ENCODE peak calls at places on chromosomes 2 and 18, in five cellular contexts. B, O, Z, E and L are unnamed samples.
A peak's percentile ranks its signal among the peaks of the same experiment; 100 is the strongest.

GRCh38 chr2:607709-608108 is 69.5 kb downstream of the TMEM18 start:
- DNase-seq in B (no peak), E (no peak), O (no peak), Z (no peak), L (no peak)

GRCh38 chr2:95053543-95053942 is 28.0 kb downstream of the MAL start:
- DNase-seq in B (no peak), O (no peak), Z (no peak), E (no peak), L (no peak)

GRCh38 chr2:219864154-219864553 is 236.7 kb downstream of the SLC4A3 start:
- DNase-seq in E (no peak), B (no peak), Z (no peak), O (no peak), L (no peak)

GRCh38 chr2:14137643-14138042 is 494.9 kb upstream of the LRATD1 start:
- DNase-seq in O (no peak), E (no peak), B (no peak), Z (no peak), L (peak; percentile 3)

GRCh38 chr18:75124967-75125358 is 84.0 kb downstream of the PTGR3 start:
- DNase-seq in O (no peak), E (no peak), Z (no peak), B (no peak), L (no peak)

GRCh38 chr2:38092196-38092902 is 16.4 kb upstream of the CYP1B1 start:
- DNase-seq in E (no peak), O (peak; percentile 68), Z (peak; percentile 77), B (peak; percentile 53), L (peak; percentile 96)

GRCh38 chr2:127143851-127144782 is 37.2 kb upstream of the BIN1 start:
- DNase-seq in Z (peak; percentile 36), B (no peak), E (no peak), O (peak; percentile 61), L (peak; percentile 87)

GRCh38 chr2:113886479-113887383 is 3.2 kb upstream of the ACTR3 start:
- DNase-seq in Z (peak; percentile 76), O (peak; percentile 91), E (no peak), B (peak; percentile 64), L (peak; percentile 86)

GRCh38 chr2:21294446-21294845 is 170.7 kb downstream of the TDRD15 start:
- DNase-seq in B (no peak), E (no peak), O (no peak), Z (no peak), L (no peak)

GRCh38 chr18:67081866-67082265 is 434.7 kb downstream of the DSEL start:
- DNase-seq in Z (no peak), B (no peak), O (no peak), E (no peak), L (no peak)

GRCh38 chr2:31704561-31705212 is 123.9 kb upstream of the SRD5A2 start:
- DNase-seq in B (no peak), O (no peak), Z (no peak), E (no peak), L (no peak)

GRCh38 chr2:18548618-18549017 is 11.8 kb downstream of the RDH14 start:
- DNase-seq in O (peak; percentile 5), E (no peak), Z (peak; percentile 31), B (no peak), L (no peak)

GRCh38 chr18:58615150-58616132 is 13.4 kb downstream of the ALPK2 start:
- DNase-seq in Z (no peak), O (no peak), B (no peak), E (no peak), L (no peak)

GRCh38 chr18:12652861-12653401 is 5.0 kb downstream of the SPIRE1 start:
- DNase-seq in O (no peak), Z (peak; percentile 54), B (no peak), E (no peak), L (peak; percentile 57)

GRCh38 chr2:14234911-14235310 is 397.6 kb upstream of the LRATD1 start:
- DNase-seq in Z (no peak), B (no peak), O (no peak), E (no peak), L (no peak)

GRCh38 chr2:66495788-66496640 is 61.1 kb downstream of the MEIS1 start:
- DNase-seq in O (peak; percentile 85), Z (peak; percentile 91), B (peak; percentile 52), E (peak; percentile 72), L (peak; percentile 87)

GRCh38 chr18:3294435-3295080 is 32.6 kb downstream of the MYL12B start:
- DNase-seq in Z (peak; percentile 33), E (no peak), B (no peak), O (peak; percentile 57), L (peak; percentile 80)

GRCh38 chr2:98702127-98702802 is 28.7 kb downstream of the MGAT4A start:
- DNase-seq in Z (no peak), B (peak; percentile 61), E (no peak), O (no peak), L (no peak)

GRCh38 chr2:57527685-57528084 is 518.9 kb upstream of the VRK2 start:
- DNase-seq in E (no peak), B (no peak), O (no peak), Z (no peak), L (no peak)

GRCh38 chr2:10530607-10531239 is 82.6 kb upstream of the ODC1 start:
- DNase-seq in B (no peak), Z (no peak), E (peak; percentile 25), O (no peak), L (no peak)

GRCh38 chr18:3932285-3932684 is 482.3 kb downstream of the TGIF1 start:
- DNase-seq in Z (no peak), B (no peak), E (no peak), O (no peak), L (no peak)

GRCh38 chr2:218444692-218445357 is 25.9 kb downstream of the VIL1 start:
- DNase-seq in E (no peak), Z (no peak), B (no peak), O (no peak), L (no peak)

GRCh38 chr18:3664563-3665178 is 214.7 kb downstream of the TGIF1 start:
- DNase-seq in O (peak; percentile 47), E (no peak), Z (no peak), B (no peak), L (peak; percentile 35)

GRCh38 chr2:166516712-166517303 is 22.8 kb upstream of the SCN7A start:
- DNase-seq in Z (peak; percentile 54), O (no peak), E (no peak), B (no peak), L (peak; percentile 61)

GRCh38 chr18:15165048-15165447 is 417.1 kb downstream of the ANKRD30B start:
- DNase-seq in B (no peak), Z (no peak), O (no peak), E (no peak), L (no peak)

GRCh38 chr2:126059379-126059778 is 596.6 kb upstream of the GYPC start:
- DNase-seq in Z (no peak), O (no peak), B (no peak), E (no peak), L (no peak)

GRCh38 chr18:48300463-48300961 is 108.7 kb downstream of the ZBTB7C start:
- DNase-seq in B (no peak), Z (no peak), O (no peak), E (no peak), L (no peak)

GRCh38 chr2:56448999-56449431 is 265.2 kb downstream of the CCDC85A start:
- DNase-seq in Z (peak; percentile 1), E (no peak), O (peak; percentile 13), B (no peak), L (no peak)

GRCh38 chr2:106099691-106100090 is 94.4 kb downstream of the UXS1 start:
- DNase-seq in O (no peak), Z (no peak), B (no peak), E (no peak), L (no peak)

GRCh38 chr2:106098664-106099063 is 95.4 kb downstream of the UXS1 start:
- DNase-seq in B (no peak), Z (no peak), E (no peak), O (no peak), L (no peak)

GRCh38 chr2:106097370-106098000 is 96.6 kb downstream of the UXS1 start:
- DNase-seq in Z (no peak), E (no peak), O (no peak), B (no peak), L (no peak)

GRCh38 chr2:106096446-106097369 is 97.4 kb downstream of the UXS1 start:
- DNase-seq in O (no peak), Z (no peak), E (no peak), B (no peak), L (no peak)

GRCh38 chr2:106098081-106098480 is 96.0 kb downstream of the UXS1 start:
- DNase-seq in Z (peak; percentile 9), O (no peak), E (no peak), B (no peak), L (peak; percentile 60)
- TF ChIP-seq CTCF in Z (peak; percentile 31), O (peak; percentile 32), E (peak; percentile 22), B (peak; percentile 43), L (peak; percentile 76)

DNA sequence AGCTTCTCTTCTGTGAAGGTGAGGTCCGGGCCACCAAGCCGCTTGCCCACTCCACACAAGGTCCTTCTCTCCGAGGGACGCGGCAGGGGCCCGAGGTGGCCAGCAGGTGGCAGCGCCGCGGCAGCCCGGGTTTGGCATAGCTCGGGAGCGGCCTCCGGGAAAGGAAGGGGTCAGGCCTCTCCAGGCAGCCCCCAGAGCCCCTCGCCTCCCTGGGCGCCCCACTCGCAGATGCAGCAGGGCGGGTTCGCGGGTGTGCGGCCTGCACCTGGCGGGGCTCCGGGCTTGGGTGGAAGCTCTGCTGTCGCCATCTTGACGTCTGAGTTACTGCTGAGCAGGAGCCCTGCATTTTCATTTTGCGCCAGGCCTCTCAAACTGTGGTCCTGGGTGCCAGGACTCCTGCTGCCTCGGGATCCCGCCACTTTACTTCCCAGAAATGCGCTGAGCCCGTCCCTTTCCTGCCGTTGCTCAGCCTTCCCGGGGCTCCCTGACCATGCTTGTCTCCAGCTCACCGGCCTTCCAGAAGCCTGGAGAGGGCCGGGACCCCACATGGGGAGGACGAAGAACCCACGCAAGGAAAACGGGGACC is 18.6 kb upstream of the NCL start:
- DNase-seq in B (peak; percentile 82), Z (peak; percentile 66), E (peak; percentile 81), O (no peak), L (peak; percentile 62)
- H3K4me3 ChIP-seq in B (peak overlapping the region; percentile 27), Z (peak overlapping the region; percentile 50), E (peak overlapping the region; percentile 70), O (peak overlapping the region; percentile 33), L (peak overlapping the region; percentile 60)

DNA sequence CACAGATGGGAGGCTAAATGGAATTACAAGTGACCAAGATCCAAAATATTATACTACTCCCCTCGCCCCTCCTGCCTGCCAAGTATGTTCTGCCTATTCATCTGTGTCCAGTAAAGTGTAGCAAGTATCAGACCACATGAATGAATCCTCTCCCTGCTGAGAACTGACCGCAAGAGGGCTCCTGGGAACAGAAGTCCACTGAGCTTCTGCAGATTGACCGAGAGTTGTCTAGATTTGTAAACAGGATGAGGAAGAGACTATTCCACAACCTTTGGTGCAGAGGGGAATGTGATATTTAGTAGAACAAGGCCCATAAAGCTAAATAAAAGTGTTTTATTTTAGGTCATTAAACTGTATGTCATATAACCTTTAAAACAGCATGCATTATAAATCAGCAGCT is 376.9 kb downstream of the DCC start:
- DNase-seq in Z (peak; percentile 3), B (no peak), E (no peak), O (peak; percentile 1), L (peak; percentile 69)
- TF ChIP-seq CTCF in Z (no peak), B (peak; percentile 39), E (no peak), O (peak; percentile 17), L (peak; percentile 41)

GRCh38 chr2:178863856-178864620 is 56.8 kb upstream of the TTN start:
- DNase-seq in E (no peak), Z (peak; percentile 46), O (peak; percentile 32), B (peak; percentile 92), L (peak; percentile 33)

GRCh38 chr2:178863130-178863855 is 56.1 kb upstream of the TTN start:
- DNase-seq in E (no peak), B (no peak), Z (no peak), O (no peak), L (peak; percentile 11)

GRCh38 chr2:178865121-178865520 is 57.9 kb upstream of the TTN start:
- DNase-seq in E (no peak), Z (no peak), O (no peak), B (peak; percentile 72), L (no peak)

GRCh38 chr2:178865537-178865936 is 58.3 kb upstream of the TTN start:
- DNase-seq in B (no peak), E (no peak), O (no peak), Z (peak; percentile 60), L (no peak)

GRCh38 chr2:178865999-178866398 is 58.8 kb upstream of the TTN start:
- DNase-seq in E (no peak), Z (no peak), B (no peak), O (no peak), L (no peak)
- H3K4me3 ChIP-seq in E (no peak overlapping the region), Z (no peak overlapping the region), B (no peak overlapping the region), O (no peak overlapping the region), L (no peak overlapping the region)